ENCODE peak calls at places on chromosome 22, in nine cellular contexts. One of them, this sample, is unnamed. For H3K9me3 and H3K4me1, the result is how much of the 10 kb centered on the place peaks cover.

GRCh38 chr22:44351685-44352377 is 39.1 kb upstream of the SHISAL1 start:
- DNase-seq in IMR-90: peak
- DNase-seq in PC-3: peak
- DNase-seq in cardiac muscle cell: peak
- DNase-seq in Peyer's patch: peak
- DNase-seq in SJSA1: peak
- DNase-seq in CD8-positive, alpha-beta memory T cell: no peak
- DNase-seq in H9: peak
- DNase-seq in ovary: peak
- DNase-seq in this sample: no peak

GRCh38 chr22:32619614-32620426 is 145.2 kb downstream of the FBXO7 start:
- DNase-seq in SJSA1: peak
- DNase-seq in ovary: peak
- DNase-seq in H9: no peak
- DNase-seq in IMR-90: peak
- DNase-seq in Peyer's patch: no peak
- DNase-seq in CD8-positive, alpha-beta memory T cell: no peak
- DNase-seq in PC-3: peak
- DNase-seq in cardiac muscle cell: no peak
- DNase-seq in this sample: no peak

GRCh38 chr22:38792833-38793232 is 1.1 kb downstream of the DNAL4 start:
- DNase-seq in Peyer's patch: no peak
- DNase-seq in PC-3: peak
- DNase-seq in H9: no peak
- DNase-seq in ovary: no peak
- DNase-seq in IMR-90: peak
- DNase-seq in SJSA1: no peak
- DNase-seq in CD8-positive, alpha-beta memory T cell: no peak
- DNase-seq in cardiac muscle cell: no peak
- DNase-seq in this sample: no peak

GRCh38 chr22:44658371-44658953 is 43.5 kb upstream of the PRR5 start:
- DNase-seq in H9: peak
- DNase-seq in Peyer's patch: peak
- DNase-seq in cardiac muscle cell: no peak
- DNase-seq in ovary: no peak
- DNase-seq in CD8-positive, alpha-beta memory T cell: no peak
- DNase-seq in PC-3: no peak
- DNase-seq in IMR-90: peak
- DNase-seq in SJSA1: no peak
- DNase-seq in this sample: no peak

GRCh38 chr22:26139320-26139719 is 29.9 kb upstream of the SEZ6L start:
- DNase-seq in IMR-90: no peak
- DNase-seq in SJSA1: no peak
- DNase-seq in cardiac muscle cell: no peak
- DNase-seq in PC-3: no peak
- DNase-seq in H9: no peak
- DNase-seq in Peyer's patch: no peak
- DNase-seq in ovary: no peak
- DNase-seq in CD8-positive, alpha-beta memory T cell: no peak
- DNase-seq in this sample: no peak

GRCh38 chr22:50087646-50088045 is 2.2 kb upstream of the MOV10L1 start:
- DNase-seq in IMR-90: no peak
- DNase-seq in H9: no peak
- DNase-seq in ovary: no peak
- DNase-seq in cardiac muscle cell: no peak
- DNase-seq in PC-3: no peak
- DNase-seq in SJSA1: no peak
- DNase-seq in CD8-positive, alpha-beta memory T cell: no peak
- DNase-seq in Peyer's patch: no peak
- DNase-seq in this sample: no peak

GRCh38 chr22:26648011-26648497 is 9.3 kb upstream of the MIAT start:
- DNase-seq in ovary: no peak
- DNase-seq in IMR-90: no peak
- DNase-seq in cardiac muscle cell: no peak
- DNase-seq in CD8-positive, alpha-beta memory T cell: peak
- DNase-seq in SJSA1: no peak
- DNase-seq in PC-3: no peak
- DNase-seq in H9: peak
- DNase-seq in Peyer's patch: peak
- DNase-seq in this sample: peak

GRCh38 chr22:31099386-31099785 is 8.0 kb downstream of the SELENOM start:
- DNase-seq in H9: no peak
- DNase-seq in PC-3: no peak
- DNase-seq in IMR-90: peak
- DNase-seq in ovary: no peak
- DNase-seq in cardiac muscle cell: no peak
- DNase-seq in SJSA1: no peak
- DNase-seq in CD8-positive, alpha-beta memory T cell: no peak
- DNase-seq in Peyer's patch: no peak
- DNase-seq in this sample: no peak

GRCh38 chr22:17085277-17086091 is 684 bp downstream of the IL17RA start:
- DNase-seq in IMR-90: no peak
- DNase-seq in H9: no peak
- DNase-seq in Peyer's patch: peak
- DNase-seq in SJSA1: peak
- DNase-seq in ovary: peak
- DNase-seq in cardiac muscle cell: no peak
- DNase-seq in CD8-positive, alpha-beta memory T cell: peak
- DNase-seq in PC-3: peak
- DNase-seq in this sample: no peak

GRCh38 chr22:24185001-24185500 is 3.8 kb downstream of the SUSD2 start:
- DNase-seq in H9: no peak
- DNase-seq in IMR-90: no peak
- DNase-seq in PC-3: no peak
- DNase-seq in ovary: peak
- DNase-seq in Peyer's patch: no peak
- DNase-seq in CD8-positive, alpha-beta memory T cell: no peak
- DNase-seq in cardiac muscle cell: no peak
- DNase-seq in SJSA1: no peak
- DNase-seq in this sample: no peak

GRCh38 chr22:44003016-44003775 is 20.9 kb upstream of the PARVB start:
- DNase-seq in Peyer's patch: no peak
- DNase-seq in SJSA1: no peak
- DNase-seq in PC-3: no peak
- DNase-seq in ovary: no peak
- DNase-seq in cardiac muscle cell: no peak
- DNase-seq in IMR-90: no peak
- DNase-seq in CD8-positive, alpha-beta memory T cell: no peak
- DNase-seq in H9: no peak
- DNase-seq in this sample: no peak

GRCh38 chr22:49852898-49853894 is at the start of gene ZBED4:
- DNase-seq in cardiac muscle cell: peak
- DNase-seq in IMR-90: peak
- DNase-seq in SJSA1: peak
- DNase-seq in PC-3: peak
- DNase-seq in H9: peak
- DNase-seq in Peyer's patch: peak
- DNase-seq in ovary: peak
- DNase-seq in CD8-positive, alpha-beta memory T cell: peak
- DNase-seq in this sample: peak

GRCh38 chr22:46890819-46891218 is 128.4 kb downstream of the TBC1D22A start:
- DNase-seq in H9: no peak
- DNase-seq in cardiac muscle cell: no peak
- DNase-seq in SJSA1: no peak
- DNase-seq in PC-3: no peak
- DNase-seq in CD8-positive, alpha-beta memory T cell: no peak
- DNase-seq in ovary: no peak
- DNase-seq in IMR-90: no peak
- DNase-seq in Peyer's patch: no peak
- DNase-seq in this sample: no peak

GRCh38 chr22:35330258-35330861 is 30.7 kb downstream of the TOM1 start:
- DNase-seq in H9: no peak
- DNase-seq in CD8-positive, alpha-beta memory T cell: peak
- DNase-seq in ovary: peak
- DNase-seq in SJSA1: no peak
- DNase-seq in cardiac muscle cell: no peak
- DNase-seq in IMR-90: peak
- DNase-seq in PC-3: peak
- DNase-seq in Peyer's patch: peak
- DNase-seq in this sample: peak

GRCh38 chr22:49769691-49770315 is 57.9 kb downstream of the BRD1 start:
- DNase-seq in cardiac muscle cell: no peak
- DNase-seq in PC-3: no peak
- DNase-seq in CD8-positive, alpha-beta memory T cell: no peak
- DNase-seq in ovary: no peak
- DNase-seq in H9: no peak
- DNase-seq in Peyer's patch: no peak
- DNase-seq in IMR-90: no peak
- DNase-seq in SJSA1: no peak
- DNase-seq in this sample: no peak

GRCh38 chr22:32850157-32850556 is 48.7 kb downstream of the TIMP3 start:
- DNase-seq in ovary: no peak
- DNase-seq in cardiac muscle cell: no peak
- DNase-seq in IMR-90: no peak
- DNase-seq in H9: no peak
- DNase-seq in Peyer's patch: no peak
- DNase-seq in SJSA1: no peak
- DNase-seq in CD8-positive, alpha-beta memory T cell: no peak
- DNase-seq in PC-3: no peak
- DNase-seq in this sample: no peak

GRCh38 chr22:32623943-32624342 is 149.3 kb downstream of the FBXO7 start:
- DNase-seq in PC-3: no peak
- DNase-seq in H9: no peak
- DNase-seq in CD8-positive, alpha-beta memory T cell: no peak
- DNase-seq in ovary: peak
- DNase-seq in IMR-90: peak
- DNase-seq in SJSA1: no peak
- DNase-seq in Peyer's patch: peak
- DNase-seq in cardiac muscle cell: no peak
- DNase-seq in this sample: no peak

GRCh38 chr22:32584650-32585049 is 110.0 kb downstream of the FBXO7 start:
- DNase-seq in ovary: no peak
- DNase-seq in PC-3: no peak
- DNase-seq in cardiac muscle cell: no peak
- DNase-seq in Peyer's patch: peak
- DNase-seq in IMR-90: peak
- DNase-seq in CD8-positive, alpha-beta memory T cell: no peak
- DNase-seq in SJSA1: no peak
- DNase-seq in H9: no peak
- DNase-seq in this sample: no peak

GRCh38 chr22:30047364-30047738 is 32.9 kb upstream of the HORMAD2 start:
- DNase-seq in IMR-90: peak
- DNase-seq in CD8-positive, alpha-beta memory T cell: peak
- DNase-seq in SJSA1: peak
- DNase-seq in cardiac muscle cell: no peak
- DNase-seq in H9: peak
- DNase-seq in Peyer's patch: peak
- DNase-seq in PC-3: no peak
- DNase-seq in ovary: no peak
- DNase-seq in this sample: peak

GRCh38 chr22:48394787-48395620 is 1432.7 kb downstream of the BRD1 start:
- DNase-seq in PC-3: no peak
- DNase-seq in ovary: no peak
- DNase-seq in Peyer's patch: peak
- DNase-seq in IMR-90: no peak
- DNase-seq in H9: no peak
- DNase-seq in cardiac muscle cell: no peak
- DNase-seq in SJSA1: peak
- DNase-seq in CD8-positive, alpha-beta memory T cell: no peak
- DNase-seq in this sample: no peak
- H3K9me3 ChIP-seq in PC-3: under half
- H3K9me3 ChIP-seq in ovary: under half
- H3K9me3 ChIP-seq in Peyer's patch: under half
- H3K9me3 ChIP-seq in IMR-90: half or more
- H3K9me3 ChIP-seq in H9: under half
- H3K9me3 ChIP-seq in cardiac muscle cell: under half
- H3K9me3 ChIP-seq in SJSA1: under half
- H3K9me3 ChIP-seq in CD8-positive, alpha-beta memory T cell: under half
- H3K9me3 ChIP-seq in this sample: under half

GRCh38 chr22:22896601-22897000 is 9.0 kb downstream of the IGLL5 start:
- DNase-seq in cardiac muscle cell: no peak
- DNase-seq in Peyer's patch: peak
- DNase-seq in SJSA1: no peak
- DNase-seq in PC-3: no peak
- DNase-seq in ovary: no peak
- DNase-seq in IMR-90: no peak
- DNase-seq in CD8-positive, alpha-beta memory T cell: no peak
- DNase-seq in H9: no peak
- DNase-seq in this sample: no peak

GRCh38 chr22:22894740-22895731 is 7.4 kb downstream of the IGLL5 start:
- DNase-seq in ovary: no peak
- DNase-seq in Peyer's patch: peak
- DNase-seq in PC-3: no peak
- DNase-seq in cardiac muscle cell: no peak
- DNase-seq in SJSA1: no peak
- DNase-seq in H9: no peak
- DNase-seq in CD8-positive, alpha-beta memory T cell: no peak
- DNase-seq in IMR-90: no peak
- DNase-seq in this sample: no peak

GRCh38 chr22:22895776-22896445 is 8.3 kb downstream of the IGLL5 start:
- DNase-seq in IMR-90: no peak
- DNase-seq in Peyer's patch: peak
- DNase-seq in H9: no peak
- DNase-seq in cardiac muscle cell: no peak
- DNase-seq in PC-3: no peak
- DNase-seq in CD8-positive, alpha-beta memory T cell: no peak
- DNase-seq in ovary: no peak
- DNase-seq in SJSA1: no peak
- DNase-seq in this sample: no peak

GRCh38 chr22:22897947-22898346 is 10.3 kb downstream of the IGLL5 start:
- DNase-seq in cardiac muscle cell: no peak
- DNase-seq in SJSA1: no peak
- DNase-seq in CD8-positive, alpha-beta memory T cell: no peak
- DNase-seq in Peyer's patch: peak
- DNase-seq in PC-3: no peak
- DNase-seq in H9: no peak
- DNase-seq in ovary: no peak
- DNase-seq in IMR-90: no peak
- DNase-seq in this sample: no peak

GRCh38 chr22:22897036-22897435 is 9.4 kb downstream of the IGLL5 start:
- DNase-seq in CD8-positive, alpha-beta memory T cell: no peak
- DNase-seq in H9: no peak
- DNase-seq in PC-3: no peak
- DNase-seq in SJSA1: no peak
- DNase-seq in Peyer's patch: peak
- DNase-seq in cardiac muscle cell: no peak
- DNase-seq in IMR-90: no peak
- DNase-seq in ovary: no peak
- DNase-seq in this sample: no peak
- H3K27ac ChIP-seq in CD8-positive, alpha-beta memory T cell: no peak
- H3K27ac ChIP-seq in H9: no peak
- H3K27ac ChIP-seq in PC-3: no peak
- H3K27ac ChIP-seq in SJSA1: no peak
- H3K27ac ChIP-seq in Peyer's patch: no peak
- H3K27ac ChIP-seq in cardiac muscle cell: no peak
- H3K27ac ChIP-seq in IMR-90: no peak
- H3K27ac ChIP-seq in ovary: no peak
- H3K27ac ChIP-seq in this sample: no peak

GRCh38 chr22:33894036-33894435 is 26.2 kb downstream of the LARGE1 start:
- DNase-seq in Peyer's patch: no peak
- DNase-seq in IMR-90: no peak
- DNase-seq in cardiac muscle cell: no peak
- DNase-seq in PC-3: no peak
- DNase-seq in ovary: no peak
- DNase-seq in CD8-positive, alpha-beta memory T cell: no peak
- DNase-seq in SJSA1: no peak
- DNase-seq in H9: no peak
- DNase-seq in this sample: no peak
- H3K4me1 ChIP-seq in Peyer's patch: under half
- H3K4me1 ChIP-seq in IMR-90: under half
- H3K4me1 ChIP-seq in cardiac muscle cell: under half
- H3K4me1 ChIP-seq in PC-3: under half
- H3K4me1 ChIP-seq in ovary: under half
- H3K4me1 ChIP-seq in CD8-positive, alpha-beta memory T cell: under half
- H3K4me1 ChIP-seq in SJSA1: under half
- H3K4me1 ChIP-seq in H9: under half
- H3K4me1 ChIP-seq in this sample: under half

GRCh38 chr22:37260396-37260795 is 16.3 kb upstream of the RAC2 start:
- DNase-seq in CD8-positive, alpha-beta memory T cell: no peak
- DNase-seq in Peyer's patch: no peak
- DNase-seq in SJSA1: no peak
- DNase-seq in ovary: peak
- DNase-seq in H9: no peak
- DNase-seq in cardiac muscle cell: no peak
- DNase-seq in PC-3: no peak
- DNase-seq in IMR-90: no peak
- DNase-seq in this sample: no peak
- H3K9me3 ChIP-seq in CD8-positive, alpha-beta memory T cell: under half
- H3K9me3 ChIP-seq in Peyer's patch: under half
- H3K9me3 ChIP-seq in SJSA1: under half
- H3K9me3 ChIP-seq in ovary: under half
- H3K9me3 ChIP-seq in H9: under half
- H3K9me3 ChIP-seq in cardiac muscle cell: under half
- H3K9me3 ChIP-seq in PC-3: under half
- H3K9me3 ChIP-seq in IMR-90: under half
- H3K9me3 ChIP-seq in this sample: under half